ENCODE peak calls at places on chromosome X, in seven cellular contexts. One of them, this sample, is unnamed.

GRCh38 chrX:44935640-44936039 is 62.7 kb downstream of the KDM6A start:
- DNase-seq in DMS53: no peak
- DNase-seq in left lung: no peak
- DNase-seq in A172: no peak
- DNase-seq in H9: no peak
- DNase-seq in AG10803: no peak
- DNase-seq in smooth muscle cell of the brain vasculature: no peak
- DNase-seq in this sample: no peak

GRCh38 chrX:129462707-129463106 is 60.6 kb downstream of the SMARCA1 start:
- DNase-seq in H9: no peak
- DNase-seq in left lung: no peak
- DNase-seq in A172: no peak
- DNase-seq in AG10803: no peak
- DNase-seq in smooth muscle cell of the brain vasculature: no peak
- DNase-seq in DMS53: peak
- DNase-seq in this sample: no peak

GRCh38 chrX:118216488-118216887 is 99.9 kb upstream of the KLHL13 start:
- DNase-seq in DMS53: peak
- DNase-seq in left lung: no peak
- DNase-seq in smooth muscle cell of the brain vasculature: no peak
- DNase-seq in H9: no peak
- DNase-seq in A172: no peak
- DNase-seq in AG10803: no peak
- DNase-seq in this sample: no peak

GRCh38 chrX:12304261-12304660 is 166.0 kb downstream of the FRMPD4 start:
- DNase-seq in AG10803: peak
- DNase-seq in A172: no peak
- DNase-seq in left lung: no peak
- DNase-seq in H9: no peak
- DNase-seq in smooth muscle cell of the brain vasculature: no peak
- DNase-seq in DMS53: no peak
- DNase-seq in this sample: no peak

GRCh38 chrX:64198046-64198445 is 7.5 kb downstream of the AMER1 start:
- DNase-seq in AG10803: no peak
- DNase-seq in smooth muscle cell of the brain vasculature: no peak
- DNase-seq in H9: no peak
- DNase-seq in A172: no peak
- DNase-seq in DMS53: no peak
- DNase-seq in left lung: no peak
- DNase-seq in this sample: no peak

GRCh38 chrX:1444896-1445480 is 7.7 kb downstream of the ASMTL start:
- DNase-seq in DMS53: no peak
- DNase-seq in A172: no peak
- DNase-seq in smooth muscle cell of the brain vasculature: no peak
- DNase-seq in H9: peak
- DNase-seq in left lung: peak
- DNase-seq in AG10803: no peak
- DNase-seq in this sample: peak

GRCh38 chrX:3548743-3549441 is 164.6 kb downstream of the PRKX start:
- DNase-seq in H9: no peak
- DNase-seq in DMS53: no peak
- DNase-seq in smooth muscle cell of the brain vasculature: peak
- DNase-seq in AG10803: peak
- DNase-seq in left lung: no peak
- DNase-seq in A172: peak
- DNase-seq in this sample: no peak

GRCh38 chrX:148135738-148136137 is 154.6 kb downstream of the FMR1NB start:
- DNase-seq in smooth muscle cell of the brain vasculature: no peak
- DNase-seq in A172: peak
- DNase-seq in AG10803: peak
- DNase-seq in DMS53: no peak
- DNase-seq in H9: no peak
- DNase-seq in left lung: no peak
- DNase-seq in this sample: no peak

GRCh38 chrX:31323658-31324057 is 251.8 kb upstream of the FTHL17 start:
- DNase-seq in A172: no peak
- DNase-seq in DMS53: peak
- DNase-seq in left lung: no peak
- DNase-seq in AG10803: no peak
- DNase-seq in H9: no peak
- DNase-seq in smooth muscle cell of the brain vasculature: no peak
- DNase-seq in this sample: no peak

GRCh38 chrX:132634521-132634920 is 145.7 kb upstream of the MBNL3 start:
- DNase-seq in left lung: no peak
- DNase-seq in smooth muscle cell of the brain vasculature: no peak
- DNase-seq in DMS53: no peak
- DNase-seq in A172: no peak
- DNase-seq in AG10803: no peak
- DNase-seq in H9: no peak
- DNase-seq in this sample: no peak

GRCh38 chrX:40153335-40154221 is 55.8 kb upstream of the BCOR start:
- DNase-seq in smooth muscle cell of the brain vasculature: no peak
- DNase-seq in A172: peak
- DNase-seq in left lung: no peak
- DNase-seq in DMS53: peak
- DNase-seq in AG10803: no peak
- DNase-seq in H9: peak
- DNase-seq in this sample: peak

GRCh38 chrX:15679246-15679645 is 14.6 kb upstream of the CLTRN start:
- DNase-seq in H9: no peak
- DNase-seq in left lung: no peak
- DNase-seq in AG10803: no peak
- DNase-seq in A172: no peak
- DNase-seq in DMS53: no peak
- DNase-seq in smooth muscle cell of the brain vasculature: no peak
- DNase-seq in this sample: no peak

GRCh38 chrX:132470179-132470578 is 18.7 kb downstream of the MBNL3 start:
- DNase-seq in DMS53: no peak
- DNase-seq in smooth muscle cell of the brain vasculature: no peak
- DNase-seq in A172: no peak
- DNase-seq in left lung: no peak
- DNase-seq in H9: no peak
- DNase-seq in AG10803: no peak
- DNase-seq in this sample: no peak

GRCh38 chrX:154142386-154142785 is 1.7 kb upstream of the OPN1LW start:
- DNase-seq in A172: no peak
- DNase-seq in smooth muscle cell of the brain vasculature: no peak
- DNase-seq in DMS53: no peak
- DNase-seq in left lung: no peak
- DNase-seq in H9: no peak
- DNase-seq in AG10803: no peak
- DNase-seq in this sample: no peak

GRCh38 chrX:103726477-103726876 is 15.8 kb downstream of the TMEM31 start:
- DNase-seq in H9: no peak
- DNase-seq in smooth muscle cell of the brain vasculature: no peak
- DNase-seq in A172: no peak
- DNase-seq in AG10803: no peak
- DNase-seq in DMS53: peak
- DNase-seq in left lung: no peak
- DNase-seq in this sample: no peak

GRCh38 chrX:136170109-136170800 is 22.9 kb downstream of the FHL1 start:
- DNase-seq in left lung: no peak
- DNase-seq in AG10803: peak
- DNase-seq in A172: peak
- DNase-seq in H9: no peak
- DNase-seq in smooth muscle cell of the brain vasculature: no peak
- DNase-seq in DMS53: no peak
- DNase-seq in this sample: no peak

GRCh38 chrX:31589503-31589902 is 517.7 kb upstream of the FTHL17 start:
- DNase-seq in AG10803: no peak
- DNase-seq in A172: no peak
- DNase-seq in H9: no peak
- DNase-seq in smooth muscle cell of the brain vasculature: no peak
- DNase-seq in DMS53: no peak
- DNase-seq in left lung: no peak
- DNase-seq in this sample: no peak

GRCh38 chrX:9258346-9259104 is 206.3 kb upstream of the TBL1X start:
- DNase-seq in left lung: no peak
- DNase-seq in smooth muscle cell of the brain vasculature: no peak
- DNase-seq in AG10803: no peak
- DNase-seq in H9: no peak
- DNase-seq in A172: no peak
- DNase-seq in DMS53: no peak
- DNase-seq in this sample: no peak

GRCh38 chrX:54492340-54492739 is 3.7 kb downstream of the FGD1 start:
- DNase-seq in left lung: no peak
- DNase-seq in AG10803: peak
- DNase-seq in H9: peak
- DNase-seq in smooth muscle cell of the brain vasculature: no peak
- DNase-seq in A172: peak
- DNase-seq in DMS53: no peak
- DNase-seq in this sample: no peak

GRCh38 chrX:112803060-112803459 is 37.6 kb downstream of the AMOT start:
- DNase-seq in AG10803: no peak
- DNase-seq in left lung: no peak
- DNase-seq in A172: no peak
- DNase-seq in H9: no peak
- DNase-seq in DMS53: no peak
- DNase-seq in smooth muscle cell of the brain vasculature: no peak
- DNase-seq in this sample: no peak

GRCh38 chrX:115357316-115357715 is 67.8 kb downstream of the LUZP4 start:
- DNase-seq in DMS53: no peak
- DNase-seq in left lung: no peak
- DNase-seq in AG10803: no peak
- DNase-seq in H9: no peak
- DNase-seq in smooth muscle cell of the brain vasculature: no peak
- DNase-seq in A172: no peak
- DNase-seq in this sample: no peak

GRCh38 chrX:78769356-78769755 is 21.8 kb downstream of the LPAR4 start:
- DNase-seq in DMS53: no peak
- DNase-seq in left lung: no peak
- DNase-seq in AG10803: no peak
- DNase-seq in A172: no peak
- DNase-seq in smooth muscle cell of the brain vasculature: no peak
- DNase-seq in H9: no peak
- DNase-seq in this sample: no peak

GRCh38 chrX:68498044-68498507 is 775 bp upstream of the YIPF6 start:
- DNase-seq in smooth muscle cell of the brain vasculature: no peak
- DNase-seq in DMS53: peak
- DNase-seq in H9: no peak
- DNase-seq in left lung: no peak
- DNase-seq in A172: peak
- DNase-seq in AG10803: peak
- DNase-seq in this sample: peak

GRCh38 chrX:109793191-109793590 is 60.1 kb upstream of the ACSL4 start:
- DNase-seq in DMS53: no peak
- DNase-seq in smooth muscle cell of the brain vasculature: no peak
- DNase-seq in H9: no peak
- DNase-seq in AG10803: no peak
- DNase-seq in A172: no peak
- DNase-seq in left lung: no peak
- DNase-seq in this sample: no peak

GRCh38 chrX:135480076-135480475 is 40.4 kb upstream of the INTS6L start:
- DNase-seq in left lung: no peak
- DNase-seq in AG10803: no peak
- DNase-seq in A172: no peak
- DNase-seq in DMS53: no peak
- DNase-seq in H9: no peak
- DNase-seq in smooth muscle cell of the brain vasculature: no peak
- DNase-seq in this sample: no peak

GRCh38 chrX:73563740-73564073 is 710 bp downstream of the CHIC1 start:
- DNase-seq in left lung: no peak
- DNase-seq in DMS53: peak
- DNase-seq in H9: no peak
- DNase-seq in A172: no peak
- DNase-seq in AG10803: peak
- DNase-seq in smooth muscle cell of the brain vasculature: no peak
- DNase-seq in this sample: no peak

GRCh38 chrX:153744210-153745066 is 19.6 kb upstream of the PLXNB3 start:
- DNase-seq in DMS53: peak
- DNase-seq in H9: peak
- DNase-seq in smooth muscle cell of the brain vasculature: no peak
- DNase-seq in A172: no peak
- DNase-seq in AG10803: no peak
- DNase-seq in left lung: no peak
- DNase-seq in this sample: peak

GRCh38 chrX:119654112-119654531 is 38.8 kb downstream of the SEPTIN6 start:
- DNase-seq in H9: peak
- DNase-seq in AG10803: peak
- DNase-seq in DMS53: no peak
- DNase-seq in A172: no peak
- DNase-seq in left lung: no peak
- DNase-seq in smooth muscle cell of the brain vasculature: peak
- DNase-seq in this sample: no peak

GRCh38 chrX:40174594-40175415 is 77.0 kb upstream of the BCOR start:
- DNase-seq in A172: no peak
- DNase-seq in smooth muscle cell of the brain vasculature: no peak
- DNase-seq in H9: peak
- DNase-seq in DMS53: peak
- DNase-seq in AG10803: peak
- DNase-seq in left lung: peak
- DNase-seq in this sample: peak

GRCh38 chrX:139200346-139200745 is 330.2 kb upstream of the F9 start:
- DNase-seq in DMS53: peak
- DNase-seq in A172: no peak
- DNase-seq in left lung: no peak
- DNase-seq in AG10803: no peak
- DNase-seq in smooth muscle cell of the brain vasculature: no peak
- DNase-seq in H9: no peak
- DNase-seq in this sample: no peak